ENCODE peak calls at places on chromosomes 2 and 18, in eight cellular contexts. X is anterior cingulate cortex; P is stimulated activated CD4-positive, alpha-beta T cell treated with anti-CD3 and anti-CD28 coated beads, TNF-alpha, amount 100 ng/mL, for 48 hours; Q is GM20000; H is A549; I is SW480; W is GM12865; Z is neural progenitor cell. L is an unnamed sample.

GRCh38 chr2:95261602-95262001 is 12.6 kb upstream of the PROM2 start:
- DNase-seq in X (no peak), Z (no peak), H (no peak), W (no peak), I (no peak), Q (no peak), P (no peak), L (no peak)

GRCh38 chr2:141610564-141610963 is 520.3 kb downstream of the LRP1B start:
- DNase-seq in I (no peak), Z (no peak), H (no peak), Q (no peak), W (no peak), X (no peak), P (no peak), L (no peak)

GRCh38 chr2:45806563-45807358 is 155.3 kb downstream of the PRKCE start:
- DNase-seq in Z (no peak), P (no peak), Q (peak), H (no peak), I (no peak), X (no peak), W (peak), L (no peak)

GRCh38 chr18:2588666-2589344 is 17.4 kb downstream of the NDC80 start:
- DNase-seq in P (no peak), H (no peak), X (no peak), I (peak), Z (no peak), Q (no peak), W (no peak), L (no peak)

GRCh38 chr18:50748243-50749229 is 71.3 kb downstream of the MRO start:
- DNase-seq in I (no peak), P (no peak), Z (peak), Q (no peak), W (no peak), X (no peak), H (no peak), L (no peak)

GRCh38 chr2:641501-642430 is 35.4 kb downstream of the TMEM18 start:
- DNase-seq in Z (no peak), Q (no peak), I (no peak), X (no peak), W (no peak), P (no peak), H (no peak), L (no peak)

GRCh38 chr2:169136885-169137534 is 67.6 kb downstream of the DHRS9 start:
- DNase-seq in I (no peak), X (no peak), Q (no peak), Z (no peak), P (no peak), W (no peak), H (no peak), L (no peak)

GRCh38 chr2:152349416-152349815 is 14.4 kb downstream of the FMNL2 start:
- DNase-seq in X (no peak), Z (no peak), Q (no peak), I (no peak), H (no peak), P (no peak), W (no peak), L (no peak)

GRCh38 chr2:15971351-15971750 is 31.0 kb downstream of the MYCN start:
- DNase-seq in I (no peak), X (no peak), Q (no peak), Z (no peak), H (no peak), P (no peak), W (no peak), L (no peak)

GRCh38 chr2:218745559-218746469 is 35.2 kb downstream of the TTLL4 start:
- DNase-seq in Q (no peak), H (no peak), W (no peak), P (no peak), Z (no peak), I (no peak), X (peak), L (no peak)

GRCh38 chr2:17539993-17540812 is at the start of gene VSNL1:
- DNase-seq in W (peak), Q (peak), I (peak), H (no peak), Z (peak), P (no peak), X (peak), L (no peak)

L was measured in natural killer cell.